ENCODE peak calls at places on chromosomes 13 and 19, in six cellular contexts. Z is A549, R is H1, I is K562, N is HCT116, L is GM12878. G is an unnamed sample.

GRCh38 chr13:33279414-33279813 is 6.1 kb downstream of the STARD13 start:
- DNase-seq in N (no peak), L (no peak), Z (peak; percentile 45), R (no peak), I (no peak), G (no peak)

GRCh38 chr13:49319555-49320350 is 72.0 kb downstream of the CDADC1 start:
- DNase-seq in I (no peak), L (no peak), N (no peak), Z (no peak), R (no peak), G (peak; percentile 32)

GRCh38 chr19:3606174-3606689 is 443 bp downstream of the TBXA2R start:
- DNase-seq in Z (no peak), I (peak; percentile 55), R (no peak), L (no peak), N (peak; percentile 10), G (no peak)

GRCh38 chr13:49655906-49656305 is 27.6 kb downstream of the ARL11 start:
- DNase-seq in I (no peak), L (no peak), Z (no peak), R (no peak), N (no peak), G (no peak)

GRCh38 chr19:40410030-40410389 is 3.2 kb downstream of the PRX start:
- DNase-seq in I (no peak), Z (no peak), N (no peak), L (no peak), R (no peak), G (no peak)

GRCh38 chr19:15629003-15629880 is 11.5 kb upstream of the CYP4F3 start:
- DNase-seq in L (peak; percentile 9), Z (peak; percentile 58), N (peak; percentile 51), R (no peak), I (peak; percentile 75), G (peak; percentile 76)

GRCh38 chr13:23558675-23559536 is 11.3 kb upstream of the TNFRSF19 start:
- DNase-seq in N (peak; percentile 10), L (no peak), R (no peak), Z (peak; percentile 80), I (no peak), G (peak; percentile 92)

GRCh38 chr19:57558525-57558924 is 1.1 kb downstream of the ZNF550 start:
- DNase-seq in L (no peak), I (peak; percentile 25), N (no peak), R (no peak), Z (no peak), G (peak; percentile 14)

GRCh38 chr19:18503971-18504885 is 17.6 kb downstream of the ELL start:
- DNase-seq in R (no peak), L (no peak), I (no peak), Z (peak; percentile 58), N (no peak), G (no peak)

GRCh38 chr19:40576181-40576584 is 490 bp upstream of the SHKBP1 start:
- DNase-seq in L (no peak), Z (no peak), I (no peak), R (no peak), N (no peak), G (peak; percentile 76)

GRCh38 chr19:6393982-6394412 is 1.0 kb upstream of the GTF2F1 start:
- DNase-seq in I (no peak), N (no peak), R (no peak), L (peak; percentile 63), Z (no peak), G (no peak)

GRCh38 chr19:38852231-38853044 is 2.7 kb upstream of the HNRNPL start:
- DNase-seq in L (no peak), R (no peak), I (peak; percentile 34), N (no peak), Z (peak; percentile 89), G (peak; percentile 77)

GRCh38 chr19:31548941-31549340 is 199.7 kb upstream of the TSHZ3 start:
- DNase-seq in I (no peak), R (no peak), L (no peak), N (no peak), Z (peak; percentile 33), G (peak; percentile 14)

GRCh38 chr19:11652492-11652891 is 55.2 kb downstream of the ZNF627 start:
- DNase-seq in Z (peak; percentile 5), R (no peak), L (no peak), I (no peak), N (no peak), G (no peak)

GRCh38 chr13:46961719-46962118 is 64.9 kb upstream of the HTR2A start:
- DNase-seq in N (no peak), I (no peak), Z (no peak), L (peak; percentile 86), R (no peak), G (peak; percentile 88)

GRCh38 chr19:42122691-42123607 is 9.3 kb downstream of the POU2F2 start:
- DNase-seq in R (no peak), Z (no peak), I (no peak), L (peak; percentile 68), N (no peak), G (no peak)

GRCh38 chr13:51998723-51999471 is 12.4 kb downstream of the ATP7B start:
- DNase-seq in I (no peak), N (no peak), L (no peak), Z (no peak), R (no peak), G (no peak)
- TF ChIP-seq POLR2A in I (no peak), N (no peak), L (no peak), Z (no peak), R (no peak), G (no peak)

GRCh38 chr19:45920458-45920857 is 5.9 kb upstream of the NANOS2 start:
- DNase-seq in Z (no peak), R (no peak), L (no peak), I (no peak), N (no peak), G (peak; percentile 41)
- TF ChIP-seq MAX in Z (no peak), R (no peak), L (no peak), I (no peak), N (no peak), G (no peak)

GRCh38 chr19:46015080-46015960 is 7.5 kb downstream of the PGLYRP1 start:
- DNase-seq in I (peak; percentile 66), L (no peak), Z (peak; percentile 82), N (no peak), R (peak; percentile 70), G (peak; percentile 14)
- H3K4me3 ChIP-seq in I (no peak overlapping the region), L (no peak overlapping the region), Z (peak overlapping the region; percentile 59), N (no peak overlapping the region), R (peak overlapping the region; percentile 55), G (no peak overlapping the region)

GRCh38 chr19:7648265-7649014 is 11.5 kb downstream of the STXBP2 start:
- DNase-seq in Z (no peak), I (no peak), R (no peak), N (no peak), L (no peak), G (no peak)
- TF ChIP-seq POLR2A in Z (no peak), I (peak; percentile 47), R (no peak), N (no peak), L (no peak), G (no peak)

DNA sequence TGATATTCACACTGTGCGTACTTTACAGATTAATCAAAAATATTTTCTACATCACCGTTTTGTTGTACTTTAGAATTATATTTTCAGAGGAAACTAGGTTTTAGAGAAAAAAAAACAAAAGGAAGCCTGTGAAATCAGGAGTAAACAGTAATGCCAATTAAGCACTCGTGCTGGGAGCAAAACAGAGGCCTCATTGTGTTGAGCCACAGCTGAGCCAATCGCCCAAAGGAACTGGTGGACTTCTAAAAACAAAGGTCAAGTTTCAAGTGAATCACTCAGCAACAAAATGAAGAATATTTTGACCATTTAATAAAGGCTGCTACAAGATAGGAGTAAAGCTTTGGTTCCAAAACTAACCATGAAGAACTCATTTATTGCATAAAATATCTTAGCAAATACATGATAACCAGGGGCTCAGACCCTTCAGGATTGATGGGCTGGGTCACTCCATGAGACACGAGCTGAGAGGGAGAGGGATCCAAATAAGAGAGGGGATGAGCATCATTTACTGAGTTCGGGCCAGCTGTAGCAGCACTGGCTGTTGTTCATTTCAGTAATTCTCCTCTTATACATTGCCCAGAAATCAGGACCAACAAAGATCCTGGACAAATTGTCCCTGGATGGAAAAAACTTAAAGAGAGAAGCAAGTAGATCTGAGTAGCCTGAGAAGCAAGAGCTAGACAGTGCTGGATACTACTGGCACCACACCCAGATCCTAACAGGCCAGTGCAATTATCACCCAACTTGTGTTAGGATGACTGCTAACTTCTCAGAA is 8.3 kb upstream of the NALCN start:
- DNase-seq in Z (no peak), N (no peak), I (no peak), R (no peak), L (no peak), G (no peak)
- TF ChIP-seq MAX in Z (no peak), N (no peak), I (no peak), R (no peak), L (no peak), G (no peak)

GRCh38 chr13:40389081-40389641 is 277.3 kb downstream of the FOXO1 start:
- DNase-seq in L (peak; percentile 4), I (no peak), Z (no peak), R (no peak), N (no peak), G (peak; percentile 66)
- H3K4me3 ChIP-seq in L (peak overlapping the region; percentile 55), I (no peak overlapping the region), Z (no peak overlapping the region), R (no peak overlapping the region), N (no peak overlapping the region), G (peak overlapping the region; percentile 61)